ENCODE peak calls at places on chromosomes 13 and 19, in four cellular contexts. One of them, this sample, is unnamed. For H3K9me3, the result is how much of the 10 kb centered on the place peaks cover.

GRCh38 chr19:2164020-2164988 is 571 bp downstream of the DOT1L start:
- DNase-seq in A673: peak
- DNase-seq in breast epithelium: peak
- DNase-seq in psoas muscle: no peak
- DNase-seq in this sample: no peak

GRCh38 chr13:113354831-113355610 is 8.9 kb downstream of the GRTP1 start:
- DNase-seq in A673: no peak
- DNase-seq in breast epithelium: no peak
- DNase-seq in psoas muscle: peak
- DNase-seq in this sample: no peak

GRCh38 chr19:10565028-10565566 is 713 bp downstream of the KRI1 start:
- DNase-seq in A673: peak
- DNase-seq in breast epithelium: peak
- DNase-seq in psoas muscle: peak
- DNase-seq in this sample: peak

GRCh38 chr13:112765734-112766133 is 75.9 kb downstream of the ATP11A start:
- DNase-seq in A673: no peak
- DNase-seq in breast epithelium: no peak
- DNase-seq in psoas muscle: no peak
- DNase-seq in this sample: no peak

GRCh38 chr13:89686171-89686570 is 1661.3 kb upstream of the MIR17HG start:
- DNase-seq in A673: no peak
- DNase-seq in breast epithelium: no peak
- DNase-seq in psoas muscle: no peak
- DNase-seq in this sample: no peak

GRCh38 chr13:79966502-79966901 is 374.4 kb downstream of the SPRY2 start:
- DNase-seq in A673: peak
- DNase-seq in breast epithelium: no peak
- DNase-seq in psoas muscle: no peak
- DNase-seq in this sample: no peak

GRCh38 chr13:40565282-40566148 is 100.9 kb downstream of the FOXO1 start:
- DNase-seq in A673: no peak
- DNase-seq in breast epithelium: no peak
- DNase-seq in psoas muscle: no peak
- DNase-seq in this sample: no peak

GRCh38 chr13:80340643-80341097 is 256 bp downstream of the SPRY2 start:
- DNase-seq in A673: peak
- DNase-seq in breast epithelium: peak
- DNase-seq in psoas muscle: no peak
- DNase-seq in this sample: no peak

GRCh38 chr13:71055644-71056043 is 811.4 kb downstream of the DACH1 start:
- DNase-seq in A673: no peak
- DNase-seq in breast epithelium: no peak
- DNase-seq in psoas muscle: no peak
- DNase-seq in this sample: no peak

GRCh38 chr13:102721800-102722231 is 27.0 kb upstream of the METTL21C start:
- DNase-seq in A673: no peak
- DNase-seq in breast epithelium: no peak
- DNase-seq in psoas muscle: peak
- DNase-seq in this sample: no peak

GRCh38 chr19:29067831-29068230 is 145.1 kb downstream of the UQCRFS1 start:
- DNase-seq in A673: no peak
- DNase-seq in breast epithelium: no peak
- DNase-seq in psoas muscle: no peak
- DNase-seq in this sample: no peak

GRCh38 chr13:95176611-95177259 is 124.5 kb downstream of the ABCC4 start:
- DNase-seq in A673: no peak
- DNase-seq in breast epithelium: no peak
- DNase-seq in psoas muscle: no peak
- DNase-seq in this sample: no peak

GRCh38 chr13:21219044-21219381 is 42.6 kb downstream of the MRPL57 start:
- DNase-seq in A673: no peak
- DNase-seq in breast epithelium: no peak
- DNase-seq in psoas muscle: no peak
- DNase-seq in this sample: no peak

GRCh38 chr13:97921146-97921776 is 32.2 kb upstream of the IPO5 start:
- DNase-seq in A673: no peak
- DNase-seq in breast epithelium: no peak
- DNase-seq in psoas muscle: no peak
- DNase-seq in this sample: no peak

GRCh38 chr13:106847049-106847448 is 279.1 kb upstream of the ARGLU1 start:
- DNase-seq in A673: no peak
- DNase-seq in breast epithelium: no peak
- DNase-seq in psoas muscle: no peak
- DNase-seq in this sample: no peak

GRCh38 chr19:43784981-43785808 is 4.4 kb upstream of the KCNN4 start:
- DNase-seq in A673: peak
- DNase-seq in breast epithelium: peak
- DNase-seq in psoas muscle: no peak
- DNase-seq in this sample: peak

GRCh38 chr19:2453431-2454025 is 3.2 kb downstream of the LMNB2 start:
- DNase-seq in A673: no peak
- DNase-seq in breast epithelium: no peak
- DNase-seq in psoas muscle: no peak
- DNase-seq in this sample: no peak

GRCh38 chr13:21691500-21691899 is 20.6 kb downstream of the FGF9 start:
- DNase-seq in A673: no peak
- DNase-seq in breast epithelium: no peak
- DNase-seq in psoas muscle: no peak
- DNase-seq in this sample: no peak

GRCh38 chr13:80341098-80341701 is at the start of gene SPRY2:
- DNase-seq in A673: peak
- DNase-seq in breast epithelium: peak
- DNase-seq in psoas muscle: peak
- DNase-seq in this sample: no peak

GRCh38 chr13:112575680-112576079 is 12.3 kb downstream of the TUBGCP3 start:
- DNase-seq in A673: no peak
- DNase-seq in breast epithelium: no peak
- DNase-seq in psoas muscle: no peak
- DNase-seq in this sample: no peak

GRCh38 chr19:39342647-39343305 is 555 bp downstream of the SAMD4B start:
- DNase-seq in A673: no peak
- DNase-seq in breast epithelium: peak
- DNase-seq in psoas muscle: peak
- DNase-seq in this sample: no peak

DNA sequence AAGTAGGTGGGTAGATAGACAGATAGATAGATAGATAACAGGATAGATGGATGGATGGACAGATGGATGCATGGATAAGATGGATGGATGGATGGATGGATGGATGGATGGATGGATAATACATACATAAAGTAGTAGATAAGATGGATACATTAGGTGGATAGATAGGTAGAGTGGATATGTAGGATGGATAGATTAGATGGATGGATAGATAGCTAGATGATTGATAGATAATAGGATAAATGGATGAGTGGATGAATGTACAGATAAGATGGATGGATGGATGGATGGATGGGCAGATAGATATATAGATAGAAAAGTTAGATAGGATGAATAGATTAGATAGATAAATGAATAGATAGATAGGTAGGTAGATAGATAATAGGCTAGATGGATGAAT is 2.1 kb downstream of the CYP4F3 start:
- DNase-seq in A673: no peak
- DNase-seq in breast epithelium: no peak
- DNase-seq in psoas muscle: no peak
- DNase-seq in this sample: no peak
- H3K9me3 ChIP-seq in A673: under half
- H3K9me3 ChIP-seq in breast epithelium: under half
- H3K9me3 ChIP-seq in psoas muscle: under half
- H3K9me3 ChIP-seq in this sample: under half

DNA sequence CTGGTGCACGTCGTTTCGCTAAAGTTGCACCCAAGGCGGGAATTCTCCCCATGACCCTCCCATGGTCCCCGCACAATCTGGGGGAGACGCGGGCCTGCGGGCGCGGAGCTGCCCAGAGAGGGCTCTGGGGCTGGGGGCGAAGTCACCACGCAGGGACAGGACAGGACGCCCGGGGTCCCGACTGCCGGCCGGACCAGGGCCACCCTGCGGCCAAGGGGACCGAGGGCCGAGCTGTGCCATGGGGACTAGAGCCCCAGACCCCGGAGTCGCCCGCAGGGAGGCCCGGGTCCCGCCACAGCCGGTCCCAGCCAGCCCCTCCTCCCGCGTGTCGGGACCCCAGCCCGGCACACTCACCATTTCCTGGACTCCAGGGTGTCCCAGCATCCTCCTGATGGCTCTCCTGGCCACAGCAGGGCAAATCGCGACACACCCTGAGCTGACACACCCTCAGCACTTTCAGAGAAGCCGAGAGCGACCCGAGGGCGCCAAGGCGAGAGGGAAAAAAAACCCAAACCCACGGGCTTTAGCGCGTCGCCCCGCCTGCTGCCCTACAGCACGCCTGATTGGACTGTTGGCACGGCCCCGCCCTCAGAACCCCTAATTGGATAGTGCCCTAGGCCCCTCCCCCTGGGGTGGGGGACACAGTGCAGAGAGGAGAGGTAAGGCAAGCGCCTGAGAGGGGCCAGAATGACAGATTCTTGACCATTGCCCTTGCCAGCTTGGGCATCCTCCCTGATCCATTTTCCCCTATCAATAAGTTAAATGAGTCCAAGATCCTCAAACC is 28.6 kb downstream of the ZNF44 start:
- DNase-seq in A673: no peak
- DNase-seq in breast epithelium: no peak
- DNase-seq in psoas muscle: no peak
- DNase-seq in this sample: no peak
- H3K9me3 ChIP-seq in A673: under half
- H3K9me3 ChIP-seq in breast epithelium: half or more
- H3K9me3 ChIP-seq in psoas muscle: half or more
- H3K9me3 ChIP-seq in this sample: under half

DNA sequence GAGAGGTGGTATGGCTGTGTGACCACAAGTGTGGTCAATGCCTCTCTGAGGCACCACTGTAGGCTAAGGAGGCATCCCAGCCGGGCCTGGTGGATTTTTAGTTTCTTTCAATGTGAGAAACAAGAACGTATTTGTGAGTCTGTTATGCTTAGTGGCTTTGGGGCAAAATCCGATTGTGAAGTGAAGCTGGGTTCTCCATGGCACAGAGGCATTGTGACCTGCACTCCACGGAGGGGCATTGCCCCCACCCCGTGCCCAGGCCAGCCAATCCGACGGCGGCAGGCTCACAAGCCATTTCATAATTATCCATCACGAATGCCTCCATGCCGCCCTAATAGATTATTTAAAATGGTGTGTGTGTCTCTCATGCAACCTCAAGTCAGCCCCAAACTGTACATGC is 151.6 kb downstream of the ZNF536 start:
- DNase-seq in A673: no peak
- DNase-seq in breast epithelium: no peak
- DNase-seq in psoas muscle: no peak
- DNase-seq in this sample: no peak
- H3K9me3 ChIP-seq in A673: under half
- H3K9me3 ChIP-seq in breast epithelium: under half
- H3K9me3 ChIP-seq in psoas muscle: under half
- H3K9me3 ChIP-seq in this sample: under half

DNA sequence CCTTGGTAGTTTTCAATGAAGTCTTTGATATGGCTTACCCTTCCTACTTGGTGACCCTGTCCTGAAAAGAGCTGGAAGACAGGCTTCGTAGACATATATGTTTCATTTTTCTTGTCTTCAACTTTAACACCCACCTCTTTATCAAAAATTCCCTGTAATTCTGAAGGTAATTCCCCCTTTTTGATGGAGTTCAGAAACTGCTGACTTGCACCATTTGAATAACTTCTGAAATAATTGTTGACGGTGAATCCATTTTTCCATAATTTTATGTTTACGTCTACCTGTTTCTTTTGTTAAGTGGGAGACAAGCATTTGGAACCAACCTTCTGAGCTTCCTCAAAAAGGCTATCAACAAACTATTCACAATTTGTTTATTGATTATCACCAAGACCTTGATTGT is 14.6 kb upstream of the ZNF177 start:
- DNase-seq in A673: no peak
- DNase-seq in breast epithelium: no peak
- DNase-seq in psoas muscle: no peak
- DNase-seq in this sample: no peak
- H3K9me3 ChIP-seq in A673: half or more
- H3K9me3 ChIP-seq in breast epithelium: half or more
- H3K9me3 ChIP-seq in psoas muscle: half or more
- H3K9me3 ChIP-seq in this sample: under half

GRCh38 chr19:461664-462551 is 1.1 kb upstream of the SHC2 start:
- DNase-seq in A673: no peak
- DNase-seq in breast epithelium: peak
- DNase-seq in psoas muscle: no peak
- DNase-seq in this sample: no peak
- H3K9me3 ChIP-seq in A673: under half
- H3K9me3 ChIP-seq in breast epithelium: under half
- H3K9me3 ChIP-seq in psoas muscle: under half
- H3K9me3 ChIP-seq in this sample: under half

DNA sequence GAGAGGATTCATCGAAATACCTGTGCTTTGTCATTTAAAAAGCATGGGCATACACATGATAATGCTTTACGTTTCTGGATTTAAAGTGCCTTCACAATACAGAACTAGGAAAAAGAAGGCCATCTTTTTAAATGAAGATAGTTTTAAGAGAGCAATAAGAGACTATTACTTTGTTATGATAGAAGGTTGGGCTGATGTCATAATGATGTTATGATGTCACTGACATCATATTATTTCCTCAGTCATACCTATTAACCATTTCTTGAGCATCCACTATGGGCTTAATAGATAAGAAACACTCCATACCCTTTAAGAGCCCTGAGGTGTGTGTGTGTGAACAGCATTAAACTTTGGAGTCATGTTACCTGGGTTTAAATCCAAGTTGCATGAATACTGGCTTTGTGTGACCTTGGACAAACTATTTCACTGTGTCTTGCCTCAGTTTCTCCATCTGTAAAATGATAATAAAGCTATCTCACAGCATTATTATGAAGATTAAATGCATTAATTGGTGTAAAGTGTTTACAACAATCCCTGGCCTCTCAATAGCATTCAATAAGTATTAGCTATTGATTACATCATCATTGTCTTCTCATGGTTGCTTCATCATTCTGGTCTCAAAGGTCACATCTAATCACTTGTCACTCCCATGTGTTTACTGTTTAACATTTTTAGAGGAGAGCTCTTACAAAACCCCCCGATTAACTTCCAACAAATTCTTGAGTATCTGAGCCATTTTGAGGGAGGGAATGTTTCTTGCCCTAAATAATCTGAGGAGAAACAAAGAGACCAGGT is 11.1 kb downstream of the ZNF181 start:
- DNase-seq in A673: no peak
- DNase-seq in breast epithelium: no peak
- DNase-seq in psoas muscle: no peak
- DNase-seq in this sample: no peak
- H3K9me3 ChIP-seq in A673: under half
- H3K9me3 ChIP-seq in breast epithelium: under half
- H3K9me3 ChIP-seq in psoas muscle: under half
- H3K9me3 ChIP-seq in this sample: under half

This sample was measured in T-helper 17 cell.